ENCODE peak calls at places on chromosomes 13 and 19, in six cellular contexts. X is neuronal stem cell, V is H9, S is H1, B is IMR-90, M is mesenchymal stem cell. Y is an unnamed sample.

GRCh38 chr19:2266183-2266993 is 10.2 kb upstream of the JSRP1 start:
- DNase-seq in X (no peak), V (no peak), S (no peak), B (peak; percentile 75), M (peak; percentile 52), Y (no peak)

GRCh38 chr19:7159105-7159933 is 89.8 kb downstream of the ZNF557 start:
- DNase-seq in X (no peak), V (no peak), S (no peak), B (peak; percentile 95), M (peak; percentile 76), Y (peak; percentile 33)

GRCh38 chr19:40279120-40279551 is 6.0 kb downstream of the AKT2 start:
- DNase-seq in X (no peak), V (no peak), S (no peak), B (peak; percentile 38), M (peak; percentile 26), Y (no peak)

GRCh38 chr13:27053235-27053884 is 118.3 kb downstream of the USP12 start:
- DNase-seq in X (no peak), V (no peak), S (no peak), B (no peak), M (no peak), Y (no peak)

GRCh38 chr19:28284389-28284788 is 928.6 kb downstream of the UQCRFS1 start:
- DNase-seq in X (no peak), V (no peak), S (no peak), B (no peak), M (no peak), Y (no peak)

GRCh38 chr19:29277107-29277506 is 64.2 kb upstream of the UQCRFS1 start:
- DNase-seq in X (no peak), V (peak; percentile 82), S (no peak), B (no peak), M (no peak), Y (no peak)

GRCh38 chr13:81408647-81409046 is 1067.7 kb upstream of the SPRY2 start:
- DNase-seq in X (no peak), V (no peak), S (no peak), B (no peak), M (no peak), Y (no peak)

GRCh38 chr19:8240274-8241229 is 31.4 kb downstream of the CERS4 start:
- DNase-seq in X (peak; percentile 79), V (peak; percentile 81), S (peak; percentile 51), B (peak; percentile 94), M (peak; percentile 95), Y (peak; percentile 23)

GRCh38 chr13:64684685-64685431 is 2545.3 kb downstream of the PCDH9 start:
- DNase-seq in X (no peak), V (peak; percentile 33), S (peak; percentile 58), B (peak; percentile 36), M (no peak), Y (no peak)

GRCh38 chr19:13154241-13154778 is 4.1 kb downstream of the IER2 start:
- DNase-seq in X (peak; percentile 46), V (peak; percentile 41), S (no peak), B (peak; percentile 95), M (peak; percentile 82), Y (peak; percentile 81)

GRCh38 chr13:76414320-76414719 is 471.9 kb downstream of the KCTD12 start:
- DNase-seq in X (no peak), V (no peak), S (no peak), B (no peak), M (peak; percentile 18), Y (no peak)

GRCh38 chr19:16041571-16042386 is 34.5 kb upstream of the TPM4 start:
- DNase-seq in X (peak; percentile 63), V (peak; percentile 88), S (peak; percentile 50), B (peak; percentile 52), M (peak; percentile 72), Y (peak; percentile 64)

GRCh38 chr13:89969996-89970709 is 1377.3 kb upstream of the MIR17HG start:
- DNase-seq in X (no peak), V (no peak), S (no peak), B (no peak), M (peak; percentile 53), Y (no peak)

GRCh38 chr13:89968468-89968867 is 1379.0 kb upstream of the MIR17HG start:
- DNase-seq in X (no peak), V (no peak), S (no peak), B (no peak), M (no peak), Y (no peak)

GRCh38 chr13:89967701-89968100 is 1379.8 kb upstream of the MIR17HG start:
- DNase-seq in X (no peak), V (no peak), S (no peak), B (no peak), M (no peak), Y (no peak)

GRCh38 chr13:89965252-89965651 is 1382.2 kb upstream of the MIR17HG start:
- DNase-seq in X (no peak), V (no peak), S (no peak), B (no peak), M (no peak), Y (no peak)

DNA sequence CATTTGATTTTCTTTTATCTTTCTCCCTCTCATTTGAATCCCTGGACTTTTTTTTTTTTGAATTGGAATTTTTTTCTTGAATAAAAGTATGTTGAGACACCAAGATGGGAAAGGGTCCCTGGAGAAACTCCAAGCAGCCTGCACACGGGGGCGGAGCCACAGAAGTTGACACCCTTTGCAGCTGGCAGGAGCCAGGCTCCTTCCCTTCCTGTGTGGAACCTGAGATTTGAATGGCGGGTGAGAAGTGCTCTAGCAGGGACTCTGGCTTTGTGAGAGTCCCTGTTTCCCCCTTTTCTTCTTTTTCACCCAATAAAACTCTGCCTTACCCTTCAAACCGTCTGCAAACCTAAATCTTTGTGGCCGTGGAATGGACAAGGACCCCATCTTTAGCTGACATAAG is 1381.0 kb upstream of the MIR17HG start:
- DNase-seq in X (no peak), V (peak; percentile 36), S (no peak), B (no peak), M (no peak), Y (no peak)
- H2BK120ac ChIP-seq in X (no peak overlapping the region), V (no peak overlapping the region), S (no peak overlapping the region), B (no peak overlapping the region), M (no peak overlapping the region), Y (no peak overlapping the region)

DNA sequence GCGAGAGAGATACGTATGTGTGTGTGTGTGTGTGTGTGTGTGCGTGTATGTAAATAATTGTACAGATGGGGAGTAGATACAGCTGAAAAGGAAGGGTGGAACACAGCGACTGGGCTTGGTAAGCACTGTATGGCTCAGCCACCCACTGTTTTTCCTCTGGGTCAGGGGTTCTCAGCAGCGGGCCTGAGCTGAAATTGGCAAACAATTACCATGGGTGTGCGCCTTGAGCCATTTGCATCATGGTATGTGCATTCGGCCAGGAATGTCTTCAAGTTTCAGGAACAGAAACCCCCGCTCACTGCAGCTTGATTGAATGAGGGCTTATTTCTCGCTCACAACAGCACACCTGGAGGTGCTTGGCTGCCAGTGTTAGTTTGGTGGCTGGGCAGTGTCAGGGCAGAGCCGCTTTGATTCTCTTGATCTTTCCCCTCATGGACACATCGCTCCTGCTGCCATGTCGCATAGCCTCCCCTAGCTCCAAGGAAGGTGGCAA is 126.7 kb downstream of the SIPA1L3 start:
- DNase-seq in X (no peak), V (peak; percentile 62), S (peak; percentile 25), B (no peak), M (no peak), Y (peak; percentile 89)
- H3K9ac ChIP-seq in X (no peak overlapping the region), V (no peak overlapping the region), S (no peak overlapping the region), B (no peak overlapping the region), M (no peak overlapping the region), Y (no peak overlapping the region)

GRCh38 chr13:108629988-108630387 is 577 bp downstream of the MYO16 start:
- DNase-seq in X (no peak), V (no peak), S (no peak), B (no peak), M (no peak), Y (no peak)

GRCh38 chr13:108629353-108629752 is at the start of gene MYO16:
- DNase-seq in X (peak; percentile 46), V (no peak), S (no peak), B (no peak), M (no peak), Y (no peak)

GRCh38 chr13:108632649-108633167 is 3.3 kb downstream of the MYO16 start:
- DNase-seq in X (no peak), V (no peak), S (no peak), B (no peak), M (no peak), Y (no peak)
- H3K9me3 ChIP-seq in X (no peaks in the 10 kb centered on the region), V (no peaks in the 10 kb centered on the region), S (no peaks in the 10 kb centered on the region), B (no peaks in the 10 kb centered on the region), M (no peaks in the 10 kb centered on the region), Y (no peaks in the 10 kb centered on the region)

GRCh38 chr13:38664920-38665319 is 22.0 kb upstream of the FREM2 start:
- DNase-seq in X (no peak), V (no peak), S (no peak), B (no peak), M (no peak), Y (no peak)
- H2BK120ac ChIP-seq in X (no peak overlapping the region), V (no peak overlapping the region), S (no peak overlapping the region), B (no peak overlapping the region), M (no peak overlapping the region), Y (no peak overlapping the region)

GRCh38 chr13:43698009-43698408 is 88.8 kb downstream of the ENOX1 start:
- DNase-seq in X (no peak), V (no peak), S (no peak), B (no peak), M (no peak), Y (no peak)
- H3K9ac ChIP-seq in X (no peak overlapping the region), V (no peak overlapping the region), S (no peak overlapping the region), B (no peak overlapping the region), M (no peak overlapping the region), Y (no peak overlapping the region)

DNA sequence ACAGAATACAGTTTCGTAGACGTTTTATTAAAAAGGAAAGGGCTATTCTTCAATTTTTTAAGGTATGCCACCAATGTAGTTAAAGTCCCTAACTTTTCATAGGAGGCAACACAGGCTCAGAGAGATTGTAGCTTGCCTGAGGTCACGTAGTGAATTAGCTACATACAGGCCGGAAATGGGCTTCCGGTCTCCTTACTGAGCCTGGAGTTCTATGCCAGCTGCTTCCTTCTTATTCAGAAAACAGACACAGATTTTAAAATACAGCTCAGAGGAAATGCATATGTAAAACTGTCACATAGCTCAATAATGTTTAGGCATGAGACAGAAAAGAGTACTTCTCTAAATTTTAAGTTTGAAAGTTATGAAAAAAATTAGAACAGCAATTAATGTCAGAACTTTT is 85.4 kb upstream of the TUBA3C start:
- DNase-seq in X (no peak), V (no peak), S (no peak), B (no peak), M (no peak), Y (no peak)
- H3K9me3 ChIP-seq in X (no peaks in the 10 kb centered on the region), V (peaks cover 83% of the 10 kb centered on the region), S (peaks cover 43% of the 10 kb centered on the region), B (peaks cover 12% of the 10 kb centered on the region), M (no peaks in the 10 kb centered on the region), Y (peaks cover 13% of the 10 kb centered on the region)

DNA sequence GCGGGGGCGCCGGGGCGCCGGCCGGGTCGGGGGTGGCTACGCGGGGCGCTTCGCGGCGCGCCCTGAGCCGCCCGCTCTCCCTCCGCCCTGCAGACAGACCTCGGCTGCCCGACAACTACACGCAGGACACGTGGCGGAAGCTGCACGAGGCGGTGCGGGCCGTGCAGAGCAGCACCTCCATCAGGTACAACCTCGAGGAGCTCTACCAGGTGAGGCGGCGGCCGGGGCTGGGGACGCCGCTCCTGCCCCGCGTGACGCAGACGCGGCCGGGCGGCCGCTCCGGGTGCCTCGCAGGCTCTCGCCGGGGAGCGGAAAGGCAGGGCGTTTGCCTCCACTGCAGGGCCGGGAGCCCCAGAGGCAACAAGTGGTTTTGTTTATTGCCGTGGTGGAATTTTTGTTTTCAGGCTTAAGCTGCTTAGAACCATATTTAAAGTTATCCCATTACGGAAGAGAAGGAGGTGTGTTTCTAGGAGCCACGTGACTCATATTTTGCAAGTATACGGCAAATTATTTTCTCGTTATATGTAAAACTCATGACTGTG is 538 bp downstream of the CUL4A start:
- DNase-seq in X (peak; percentile 47), V (peak; percentile 72), S (no peak), B (peak; percentile 55), M (peak; percentile 82), Y (peak; percentile 84)
- H2BK120ac ChIP-seq in X (no peak overlapping the region), V (no peak overlapping the region), S (no peak overlapping the region), B (peak overlapping the region; percentile 22), M (peak overlapping the region; percentile 97), Y (peak overlapping the region; percentile 68)